ENCODE peak calls at places on chromosomes 1 and 21, in eight cellular contexts. V, S, P, N, T, L, G and Q are unnamed samples.
A peak's percentile ranks its signal among the peaks of the same experiment; 100 is the strongest.

GRCh38 chr1:196309386-196309785 is 298.9 kb downstream of the KCNT2 start:
- DNase-seq in G (peak; percentile 72), P (no peak), N (no peak), V (peak; percentile 43), L (no peak), S (no peak), T (peak; percentile 70), Q (no peak)

GRCh38 chr1:84382127-84382526 is 16.2 kb upstream of the DNASE2B start:
- DNase-seq in V (peak; percentile 50), G (no peak), N (no peak), P (no peak), S (no peak), T (no peak), L (no peak), Q (no peak)

GRCh38 chr1:228977307-228977706 is 242.0 kb downstream of the RHOU start:
- DNase-seq in L (no peak), V (no peak), N (no peak), P (no peak), S (no peak), G (no peak), T (no peak), Q (no peak)

GRCh38 chr1:22428672-22429071 is 23.0 kb upstream of the ZBTB40 start:
- DNase-seq in S (no peak), G (peak; percentile 70), L (no peak), T (peak; percentile 34), V (peak; percentile 75), P (no peak), N (no peak), Q (peak; percentile 21)

GRCh38 chr1:207818971-207819451 is 67.2 kb downstream of the CD46 start:
- DNase-seq in S (no peak), L (no peak), T (peak; percentile 59), P (no peak), N (no peak), G (peak; percentile 74), V (peak; percentile 78), Q (no peak)

GRCh38 chr1:237170149-237170548 is 128.2 kb downstream of the RYR2 start:
- DNase-seq in T (no peak), L (no peak), S (no peak), N (no peak), P (no peak), V (no peak), G (no peak), Q (no peak)

GRCh38 chr1:211378844-211379243 is 52.2 kb downstream of the TRAF5 start:
- DNase-seq in G (peak; percentile 20), T (peak; percentile 52), P (no peak), S (no peak), L (no peak), V (peak; percentile 78), N (no peak), Q (peak; percentile 32)

GRCh38 chr21:46393941-46394818 is 64.5 kb upstream of the DIP2A start:
- DNase-seq in L (no peak), S (no peak), N (no peak), T (no peak), P (peak; percentile 24), V (no peak), G (no peak), Q (no peak)

GRCh38 chr21:36980280-36981048 is 14.0 kb upstream of the HLCS start:
- DNase-seq in S (peak; percentile 27), G (no peak), L (no peak), N (peak; percentile 67), V (peak; percentile 35), T (no peak), P (peak; percentile 66), Q (no peak)

GRCh38 chr21:39537571-39537970 is 75.2 kb upstream of the B3GALT5 start:
- DNase-seq in N (no peak), S (no peak), V (no peak), T (no peak), P (no peak), L (no peak), G (no peak), Q (no peak)

GRCh38 chr1:211525101-211525676 is 33.2 kb upstream of the RD3 start:
- DNase-seq in P (no peak), S (no peak), V (no peak), G (no peak), L (no peak), T (no peak), N (no peak), Q (no peak)

GRCh38 chr1:115829023-115829674 is 11.8 kb downstream of the NHLH2 start:
- DNase-seq in V (peak; percentile 89), T (peak; percentile 84), S (peak; percentile 42), P (no peak), N (peak; percentile 52), G (peak; percentile 71), L (no peak), Q (peak; percentile 90)

GRCh38 chr1:83626603-83627002 is 372.3 kb downstream of the TTLL7 start:
- DNase-seq in V (no peak), P (no peak), L (peak; percentile 3), N (no peak), G (no peak), T (no peak), S (no peak), Q (no peak)

GRCh38 chr1:224616761-224617409 is 768 bp downstream of the CNIH3 start:
- DNase-seq in G (no peak), N (no peak), S (no peak), T (no peak), P (no peak), V (peak; percentile 41), L (no peak), Q (no peak)

GRCh38 chr1:224613486-224613885 is 2.6 kb upstream of the CNIH3 start:
- DNase-seq in S (no peak), T (no peak), P (no peak), V (no peak), N (no peak), G (no peak), L (no peak), Q (no peak)

GRCh38 chr1:224617410-224618361 is 1.6 kb downstream of the CNIH3 start:
- DNase-seq in G (no peak), P (no peak), L (no peak), T (no peak), V (no peak), N (no peak), S (no peak), Q (no peak)

GRCh38 chr1:224619209-224619608 is 3.1 kb downstream of the CNIH3 start:
- DNase-seq in G (no peak), L (no peak), S (no peak), V (no peak), P (no peak), T (no peak), N (no peak), Q (no peak)

DNA sequence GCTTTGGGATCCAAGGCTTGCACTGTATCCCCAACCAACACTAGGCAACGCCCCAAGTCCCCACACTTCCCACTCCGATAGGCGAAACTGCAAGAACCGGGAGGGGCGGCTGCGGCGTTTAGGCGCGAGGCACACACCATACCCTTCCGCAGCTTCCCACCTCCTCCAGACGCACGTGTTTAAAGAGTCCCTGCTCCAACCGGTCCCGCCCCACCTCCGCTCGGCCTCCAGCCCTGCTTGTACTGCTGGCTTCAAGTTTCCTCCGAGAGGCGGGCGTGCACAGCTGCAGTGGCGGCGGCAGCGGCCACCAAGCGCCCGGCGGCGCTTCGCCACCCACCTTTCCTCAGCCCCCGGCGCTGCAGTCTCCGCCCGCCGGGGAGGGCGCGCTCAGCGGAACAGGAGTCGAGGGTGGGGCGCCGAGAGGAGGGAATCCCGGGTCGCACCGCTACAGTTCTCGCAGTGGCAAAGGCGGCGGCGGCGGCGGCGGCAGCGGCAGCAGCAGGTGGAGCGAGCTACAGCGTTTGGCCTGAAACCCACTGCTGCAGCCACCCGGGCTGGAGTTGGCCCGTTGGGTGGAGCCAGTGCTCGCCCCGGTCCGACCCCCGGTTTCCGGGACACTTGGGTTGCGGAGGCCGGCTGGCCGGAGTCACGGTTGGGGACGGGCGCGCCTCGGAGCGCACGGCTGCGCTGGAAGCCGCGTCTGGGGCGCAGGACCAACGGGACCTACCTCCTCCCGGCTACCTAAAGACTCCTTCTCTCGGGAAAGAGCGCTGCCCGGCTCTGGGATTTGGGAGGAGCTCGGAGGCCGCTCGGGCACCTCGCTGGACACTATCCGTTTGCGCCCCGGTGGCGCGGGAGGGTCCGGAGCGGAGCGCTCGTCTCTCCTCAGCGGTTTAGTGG is at the start of gene CNIH3:
- DNase-seq in S (no peak), L (no peak), N (no peak), P (peak; percentile 87), G (peak; percentile 61), T (peak; percentile 42), V (peak; percentile 96), Q (peak; percentile 74)
- H3K4me3 ChIP-seq in S (peak within 1 kb of the TSS; percentile 27), L (no peak within 1 kb of the TSS), N (peak within 1 kb of the TSS; percentile 54), P (peak within 1 kb of the TSS; percentile 59), G (peak within 1 kb of the TSS; percentile 59), T (peak within 1 kb of the TSS; percentile 84), V (peak within 1 kb of the TSS; percentile 95), Q (peak within 1 kb of the TSS; percentile 50)

GRCh38 chr1:92482665-92483441 is 3.9 kb downstream of the GFI1 start:
- DNase-seq in V (peak; percentile 50), T (peak; percentile 27), L (no peak), N (peak; percentile 48), S (no peak), G (no peak), P (no peak), Q (no peak)
- H3K4me3 ChIP-seq in V (peak overlapping the region; percentile 26), T (peak overlapping the region; percentile 57), L (peak overlapping the region; percentile 66), N (peak overlapping the region; percentile 63), S (peak overlapping the region; percentile 19), G (peak overlapping the region; percentile 23), P (no peak overlapping the region), Q (peak overlapping the region; percentile 18)

DNA sequence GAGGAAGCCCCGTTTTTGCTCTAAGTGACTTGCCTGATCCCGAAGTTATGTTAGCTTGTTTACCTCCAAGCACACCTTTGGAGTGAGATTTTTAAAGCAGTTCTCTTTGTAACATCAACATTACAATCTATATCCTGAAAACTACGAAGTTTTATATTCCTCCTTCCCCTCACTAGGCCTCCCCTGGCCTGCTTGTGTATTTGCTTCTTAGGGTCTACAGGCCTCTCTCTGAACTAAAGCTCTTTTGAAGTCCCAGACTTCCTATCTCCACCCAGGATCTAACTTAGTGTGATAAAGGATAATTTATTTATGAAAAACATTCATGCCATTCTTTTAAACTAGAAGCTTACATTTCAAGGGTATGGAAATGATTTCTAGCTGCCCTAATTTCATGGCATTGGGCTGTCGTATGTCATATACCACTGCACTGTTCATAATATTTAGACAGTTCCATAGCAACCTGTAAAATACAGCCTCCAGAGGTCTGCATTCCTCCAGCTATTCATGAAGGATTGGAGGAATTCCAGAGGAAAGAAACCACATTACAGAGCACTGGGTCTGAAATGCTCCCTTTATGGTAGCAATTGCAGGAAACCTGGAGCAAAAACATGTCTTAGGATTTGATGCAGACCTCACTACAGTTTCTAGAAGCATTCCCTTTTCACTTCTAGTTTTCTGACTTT is 36.0 kb upstream of the RGS1 start:
- DNase-seq in P (no peak), T (peak; percentile 96), G (peak; percentile 98), S (no peak), V (peak; percentile 87), L (no peak), N (no peak), Q (no peak)
- H3K4me3 ChIP-seq in P (no peak overlapping the region), T (no peak overlapping the region), G (no peak overlapping the region), S (no peak overlapping the region), V (no peak overlapping the region), L (no peak overlapping the region), N (no peak overlapping the region), Q (no peak overlapping the region)

GRCh38 chr1:59530119-59530518 is 233.2 kb downstream of the FGGY start:
- DNase-seq in V (no peak), T (no peak), P (no peak), G (no peak), N (no peak), S (no peak), L (no peak), Q (no peak)
- H3K4me3 ChIP-seq in V (no peak overlapping the region), T (no peak overlapping the region), P (no peak overlapping the region), G (no peak overlapping the region), N (no peak overlapping the region), S (no peak overlapping the region), L (no peak overlapping the region), Q (no peak overlapping the region)